ENCODE peak calls at places on chromosome 11, in ten cellular contexts. U is A549, C is lower leg skin, M is IMR-90, J is K562, I is prostate gland, Y is tibial nerve, H is uterus, Z is body of pancreas, E is gastrocnemius medialis. A is an unnamed sample.

GRCh38 chr11:12810497-12810896 is 136.3 kb downstream of the TEAD1 start:
- DNase-seq in U (no peak), C (no peak), M (peak), J (peak), I (no peak), Y (no peak), H (peak), Z (no peak), E (no peak), A (no peak)

GRCh38 chr11:70067591-70068341 is 10.4 kb upstream of the ANO1 start:
- DNase-seq in U (no peak), C (peak), M (no peak), J (no peak), I (peak), Y (no peak), H (no peak), Z (no peak), E (no peak), A (no peak)

GRCh38 chr11:47524200-47524874 is 28.6 kb downstream of the CELF1 start:
- DNase-seq in U (no peak), C (no peak), M (no peak), J (no peak), I (peak), Y (no peak), H (no peak), Z (peak), E (peak), A (no peak)

GRCh38 chr11:125123947-125124633 is 12.7 kb upstream of the TMEM218 start:
- DNase-seq in U (peak), C (no peak), M (peak), J (peak), I (no peak), Y (peak), H (peak), Z (peak), E (peak), A (peak)

GRCh38 chr11:18986744-18987143 is 47.5 kb upstream of the MRGPRX1 start:
- DNase-seq in U (no peak), C (no peak), M (no peak), J (no peak), I (no peak), Y (no peak), H (no peak), Z (no peak), E (no peak), A (no peak)

GRCh38 chr11:135075740-135076139 is 663.7 kb upstream of the B3GAT1 start:
- DNase-seq in U (peak), C (peak), M (peak), J (peak), I (no peak), Y (peak), H (peak), Z (peak), E (peak), A (no peak)

GRCh38 chr11:1559103-1559951 is 12.7 kb downstream of the DUSP8 start:
- DNase-seq in U (peak), C (peak), M (peak), J (no peak), I (peak), Y (peak), H (peak), Z (peak), E (peak), A (no peak)

GRCh38 chr11:126477526-126478275 is 122.2 kb downstream of the ST3GAL4 start:
- DNase-seq in U (no peak), C (no peak), M (no peak), J (peak), I (no peak), Y (no peak), H (no peak), Z (no peak), E (no peak), A (no peak)

GRCh38 chr11:94934836-94935235 is 38.5 kb downstream of the CWC15 start:
- DNase-seq in U (no peak), C (no peak), M (no peak), J (no peak), I (no peak), Y (no peak), H (no peak), Z (no peak), E (no peak), A (no peak)

GRCh38 chr11:115244314-115244713 is 259.9 kb downstream of the CADM1 start:
- DNase-seq in U (peak), C (no peak), M (no peak), J (no peak), I (no peak), Y (no peak), H (no peak), Z (no peak), E (no peak), A (no peak)

GRCh38 chr11:9461068-9461759 is 402 bp downstream of the ZNF143 start:
- DNase-seq in U (peak), C (peak), M (peak), J (peak), I (peak), Y (peak), H (peak), Z (peak), E (peak), A (peak)
- TF ChIP-seq POLR2A in U (peak), C (no peak), M (peak), J (peak), I (peak), Y (peak), H (peak), Z (peak), E (peak), A (peak)

GRCh38 chr11:3378426-3379423 is at the start of gene ZNF195:
- DNase-seq in U (peak), C (peak), M (peak), J (peak), I (peak), Y (peak), H (peak), Z (peak), E (peak), A (peak)
- TF ChIP-seq POLR2A in U (peak), C (no peak), M (peak), J (peak), I (peak), Y (peak), H (peak), Z (peak), E (peak), A (peak)

GRCh38 chr11:58578635-58579191 is at the start of gene ZFP91:
- DNase-seq in U (peak), C (peak), M (peak), J (peak), I (peak), Y (peak), H (peak), Z (peak), E (peak), A (peak)
- TF ChIP-seq POLR2A in U (peak), C (no peak), M (no peak), J (peak), I (peak), Y (peak), H (peak), Z (peak), E (peak), A (no peak)

DNA sequence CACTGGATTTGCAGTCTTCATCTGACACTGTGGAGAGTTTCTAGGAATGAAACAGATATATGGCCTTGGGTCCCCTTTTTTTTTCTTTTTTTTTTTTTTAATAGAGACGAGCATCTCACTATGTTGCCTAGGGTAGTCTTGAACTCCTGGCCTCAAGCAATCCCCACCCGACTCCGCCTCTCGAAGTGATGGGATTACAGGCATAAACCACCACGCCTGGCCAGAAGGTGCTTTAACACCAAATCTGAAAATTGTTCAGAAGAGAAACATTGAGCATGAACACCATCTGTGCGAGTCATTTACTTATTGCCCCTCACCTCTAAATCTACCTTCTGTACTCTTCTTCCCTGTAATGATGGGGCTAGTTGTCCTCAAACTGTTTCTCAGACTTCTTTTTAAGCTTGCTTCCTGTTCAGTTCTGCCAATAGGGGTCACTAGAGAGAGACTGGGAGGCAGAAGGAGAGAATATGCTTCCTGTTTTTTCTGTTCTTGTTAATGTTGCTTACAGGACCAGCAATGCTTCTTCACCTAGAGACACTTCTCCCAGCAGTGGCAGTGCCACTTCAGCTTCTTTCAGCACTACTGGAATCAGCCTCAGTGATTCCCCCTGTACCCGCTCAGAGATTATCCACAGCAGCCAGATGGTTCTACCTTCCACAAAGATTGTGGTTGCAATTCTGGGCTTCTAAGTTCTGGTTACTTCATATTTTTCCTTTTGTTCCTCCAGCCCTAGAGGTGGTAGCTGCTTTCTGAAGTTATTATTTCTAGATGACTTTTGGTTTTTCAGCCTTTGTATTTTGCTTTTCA is 20.8 kb upstream of the ZBED5 start:
- DNase-seq in U (peak), C (no peak), M (peak), J (peak), I (peak), Y (no peak), H (no peak), Z (no peak), E (no peak), A (peak)
- TF ChIP-seq POLR2A in U (no peak), C (no peak), M (no peak), J (no peak), I (no peak), Y (no peak), H (no peak), Z (no peak), E (no peak), A (no peak)

A was measured in erythroblast.